ENCODE peak calls at places on chromosomes 5 and 9, in four cellular contexts. H is AG08396, S is adipocyte, X is aorta. V is an unnamed sample.

GRCh38 chr5:54713923-54714581 is 196.5 kb downstream of the SNX18 start:
- DNase-seq in S (peak), H (no peak), X (no peak), V (no peak)

GRCh38 chr5:36389245-36389644 is 87.5 kb upstream of the RANBP3L start:
- DNase-seq in X (no peak), S (no peak), H (no peak), V (no peak)

GRCh38 chr9:1979815-1980367 is 35.3 kb upstream of the SMARCA2 start:
- DNase-seq in X (no peak), S (peak), H (peak), V (no peak)

GRCh38 chr9:35520404-35520790 is 30.5 kb downstream of the RUSC2 start:
- DNase-seq in X (no peak), S (no peak), H (no peak), V (no peak)

GRCh38 chr5:176183321-176184074 is 54.7 kb upstream of the SIMC1 start:
- DNase-seq in X (no peak), S (no peak), H (no peak), V (peak)

GRCh38 chr5:93890657-93891056 is 149.3 kb upstream of the POU5F2 start:
- DNase-seq in H (no peak), S (peak), X (no peak), V (no peak)

GRCh38 chr5:40066616-40067015 is 613.1 kb upstream of the PTGER4 start:
- DNase-seq in X (peak), H (no peak), S (no peak), V (no peak)

GRCh38 chr5:26662806-26663360 is 375.5 kb downstream of the CDH9 start:
- DNase-seq in H (no peak), S (no peak), X (no peak), V (no peak)

GRCh38 chr9:112119225-112120045 is 55.7 kb downstream of the SUSD1 start:
- DNase-seq in H (no peak), S (no peak), X (no peak), V (no peak)

GRCh38 chr5:39624268-39624886 is 199.6 kb upstream of the DAB2 start:
- DNase-seq in S (peak), H (peak), X (no peak), V (no peak)

GRCh38 chr5:132876020-132876759 is 2.7 kb downstream of the LEAP2 start:
- DNase-seq in H (peak), S (peak), X (no peak), V (no peak)

GRCh38 chr9:88544245-88544644 is 9.3 kb downstream of the NXNL2 start:
- DNase-seq in S (no peak), H (no peak), X (no peak), V (no peak)